ENCODE peak calls at places on chromosomes 7 and 10, in nine cellular contexts. C, L, Z, O, H, P, Y, W and F are unnamed samples.

GRCh38 chr7:158001621-158002320 is 585.9 kb downstream of the PTPRN2 start:
- DNase-seq in C (no peak), L (no peak), Z (no peak), O (no peak), H (no peak), P (no peak), Y (no peak), W (peak; percentile 96), F (no peak)

GRCh38 chr7:158024881-158025280 is 562.7 kb downstream of the PTPRN2 start:
- DNase-seq in C (no peak), L (no peak), Z (no peak), O (no peak), H (peak; percentile 3), P (no peak), Y (no peak), W (no peak), F (no peak)

GRCh38 chr10:128116851-128117615 is 9.2 kb downstream of the MKI67 start:
- DNase-seq in C (no peak), L (no peak), Z (no peak), O (no peak), H (no peak), P (no peak), Y (no peak), W (no peak), F (no peak)

GRCh38 chr10:44033008-44033407 is 351.9 kb downstream of the CXCL12 start:
- DNase-seq in C (no peak), L (peak; percentile 57), Z (no peak), O (no peak), H (no peak), P (no peak), Y (no peak), W (no peak), F (no peak)

GRCh38 chr10:124827474-124827873 is 25.9 kb downstream of the ABRAXAS2 start:
- DNase-seq in C (no peak), L (peak; percentile 16), Z (peak; percentile 44), O (peak; percentile 25), H (no peak), P (peak; percentile 49), Y (no peak), W (no peak), F (peak; percentile 57)

GRCh38 chr10:99119258-99119748 is 116.3 kb downstream of the HPSE2 start:
- DNase-seq in C (no peak), L (no peak), Z (no peak), O (no peak), H (no peak), P (no peak), Y (no peak), W (no peak), F (no peak)

GRCh38 chr7:128444242-128444641 is 11.4 kb upstream of the HILPDA start:
- DNase-seq in C (no peak), L (no peak), Z (peak; percentile 57), O (no peak), H (no peak), P (no peak), Y (no peak), W (peak; percentile 55), F (no peak)

GRCh38 chr10:28822719-28823464 is 145.6 kb downstream of the BAMBI start:
- DNase-seq in C (no peak), L (no peak), Z (no peak), O (no peak), H (no peak), P (no peak), Y (no peak), W (no peak), F (no peak)

GRCh38 chr10:122850705-122851640 is 5.3 kb upstream of the CUZD1 start:
- DNase-seq in C (no peak), L (peak; percentile 42), Z (no peak), O (no peak), H (no peak), P (no peak), Y (no peak), W (no peak), F (no peak)

GRCh38 chr7:96416599-96416998 is 94.7 kb upstream of the SLC25A13 start:
- DNase-seq in C (no peak), L (no peak), Z (no peak), O (no peak), H (no peak), P (no peak), Y (no peak), W (no peak), F (no peak)

GRCh38 chr7:22142593-22142992 is 196.9 kb upstream of the CDCA7L start:
- DNase-seq in C (no peak), L (no peak), Z (no peak), O (no peak), H (no peak), P (no peak), Y (no peak), W (no peak), F (no peak)

GRCh38 chr7:80147543-80148376 is 13.1 kb downstream of the GNAI1 start:
- DNase-seq in C (no peak), L (peak; percentile 69), Z (no peak), O (no peak), H (no peak), P (peak; percentile 30), Y (no peak), W (no peak), F (peak; percentile 18)

GRCh38 chr10:613217-613616 is 76.3 kb downstream of the DIP2C start:
- DNase-seq in C (no peak), L (no peak), Z (no peak), O (no peak), H (peak; percentile 72), P (no peak), Y (peak; percentile 70), W (peak; percentile 79), F (no peak)

GRCh38 chr10:68088744-68089143 is 13.7 kb upstream of the HERC4 start:
- DNase-seq in C (no peak), L (no peak), Z (no peak), O (no peak), H (no peak), P (no peak), Y (no peak), W (no peak), F (no peak)

GRCh38 chr10:69088801-69089501 is 1.0 kb downstream of the SRGN start:
- DNase-seq in C (peak; percentile 52), L (no peak), Z (peak; percentile 57), O (no peak), H (no peak), P (no peak), Y (no peak), W (no peak), F (no peak)

GRCh38 chr10:3471927-3472704 is 299.5 kb upstream of the PITRM1 start:
- DNase-seq in C (no peak), L (no peak), Z (no peak), O (no peak), H (no peak), P (peak; percentile 33), Y (peak; percentile 48), W (no peak), F (peak; percentile 24)

GRCh38 chr7:1944619-1945210 is 274.6 kb downstream of the ELFN1 start:
- DNase-seq in C (no peak), L (no peak), Z (no peak), O (no peak), H (no peak), P (no peak), Y (no peak), W (no peak), F (no peak)

GRCh38 chr7:77699056-77699455 is 2.8 kb downstream of the RSBN1L start:
- DNase-seq in C (no peak), L (no peak), Z (peak; percentile 42), O (no peak), H (no peak), P (no peak), Y (no peak), W (no peak), F (no peak)

GRCh38 chr10:56316603-56317002 is 44.5 kb downstream of the ZWINT start:
- DNase-seq in C (no peak), L (no peak), Z (no peak), O (no peak), H (no peak), P (no peak), Y (no peak), W (no peak), F (no peak)

GRCh38 chr10:113600569-113600968 is 47.7 kb downstream of the HABP2 start:
- DNase-seq in C (no peak), L (no peak), Z (no peak), O (no peak), H (no peak), P (no peak), Y (no peak), W (no peak), F (no peak)

GRCh38 chr10:95331596-95332130 is 40.9 kb upstream of the PDLIM1 start:
- DNase-seq in C (no peak), L (no peak), Z (no peak), O (no peak), H (no peak), P (no peak), Y (no peak), W (no peak), F (no peak)

GRCh38 chr7:98376719-98377118 is 24.2 kb downstream of the BAIAP2L1 start:
- DNase-seq in C (no peak), L (no peak), Z (no peak), O (no peak), H (no peak), P (no peak), Y (no peak), W (no peak), F (no peak)

GRCh38 chr10:34889004-34889869 is 74.1 kb upstream of the PARD3 start:
- DNase-seq in C (no peak), L (no peak), Z (no peak), O (no peak), H (no peak), P (no peak), Y (peak; percentile 73), W (no peak), F (no peak)

GRCh38 chr7:130844811-130845580 is 111.0 kb upstream of the KLF14 start:
- DNase-seq in C (no peak), L (no peak), Z (no peak), O (peak; percentile 30), H (no peak), P (peak; percentile 59), Y (peak; percentile 56), W (no peak), F (peak; percentile 73)

GRCh38 chr7:28779929-28780328 is 178.2 kb downstream of the TRIL start:
- DNase-seq in C (no peak), L (no peak), Z (no peak), O (no peak), H (no peak), P (no peak), Y (no peak), W (no peak), F (no peak)

GRCh38 chr10:106440767-106441166 is 723.7 kb downstream of the SORCS1 start:
- DNase-seq in C (no peak), L (no peak), Z (no peak), O (no peak), H (no peak), P (peak; percentile 3), Y (no peak), W (no peak), F (no peak)

GRCh38 chr10:121823993-121824463 is 103.8 kb downstream of the ATE1 start:
- DNase-seq in C (no peak), L (peak; percentile 11), Z (peak; percentile 41), O (peak; percentile 59), H (no peak), P (peak; percentile 61), Y (no peak), W (peak; percentile 10), F (peak; percentile 66)

GRCh38 chr7:3294432-3295100 is 6.5 kb upstream of the SDK1 start:
- DNase-seq in C (no peak), L (no peak), Z (no peak), O (no peak), H (no peak), P (no peak), Y (no peak), W (peak; percentile 92), F (no peak)

GRCh38 chr10:78082636-78083035 is 49.0 kb downstream of the RPS24 start:
- DNase-seq in C (no peak), L (no peak), Z (no peak), O (no peak), H (no peak), P (no peak), Y (no peak), W (no peak), F (no peak)

GRCh38 chr7:77482015-77482414 is 55.1 kb upstream of the PTPN12 start:
- DNase-seq in C (no peak), L (no peak), Z (no peak), O (no peak), H (no peak), P (no peak), Y (peak; percentile 73), W (no peak), F (peak; percentile 13)

GRCh38 chr7:96708872-96709271 is 774 bp downstream of the SEM1 start:
- DNase-seq in C (no peak), L (no peak), Z (no peak), O (no peak), H (no peak), P (no peak), Y (no peak), W (no peak), F (no peak)